ENCODE peak calls at places on chromosomes 11 and 22, in five cellular contexts. I, B, F, T and R are unnamed samples.

GRCh38 chr11:48001438-48002021 is 21.2 kb downstream of the PTPRJ start:
- DNase-seq in B (no peak), F (no peak), I (peak), T (no peak), R (no peak)

GRCh38 chr11:47413351-47413750 is 5.0 kb downstream of the SLC39A13 start:
- DNase-seq in F (no peak), B (no peak), I (no peak), T (no peak), R (no peak)

GRCh38 chr22:30435674-30436126 is 10.1 kb downstream of the MTFP1 start:
- DNase-seq in F (peak), I (no peak), T (no peak), B (no peak), R (peak)

GRCh38 chr11:27861706-27862430 is 161.6 kb upstream of the BDNF start:
- DNase-seq in T (peak), F (no peak), I (peak), B (no peak), R (no peak)

GRCh38 chr11:66454253-66454652 is 12.5 kb upstream of the PELI3 start:
- DNase-seq in B (no peak), F (no peak), T (peak), I (no peak), R (no peak)

GRCh38 chr22:50229370-50229769 is 15.5 kb downstream of the TUBGCP6 start:
- DNase-seq in I (no peak), B (no peak), T (no peak), F (no peak), R (no peak)

GRCh38 chr11:64650923-64651523 is 60.0 kb downstream of the SLC22A12 start:
- DNase-seq in B (no peak), I (peak), F (no peak), T (peak), R (peak)

GRCh38 chr11:829116-829945 is 1.6 kb downstream of the CRACR2B start:
- DNase-seq in T (no peak), I (no peak), B (no peak), F (no peak), R (no peak)

GRCh38 chr22:50186789-50187523 is 1.2 kb downstream of the TRABD start:
- DNase-seq in F (no peak), I (no peak), T (no peak), B (no peak), R (no peak)